ENCODE peak calls at places on chromosomes 4 and X, in nine cellular contexts. X is activated CD4-positive, alpha-beta memory T cell treated with anti-CD3 and anti-CD28 coated beads for 36 hours; V is NCI-H2171; G is astrocyte of the hippocampus; A is heart right ventricle; H is sigmoid colon; J is A549; S is NCI-H1092 treated with DMSO at 0.1 percent for 48 hours; L is heart left ventricle. P is an unnamed sample.

GRCh38 chrX:12443534-12444098 is 305.3 kb downstream of the FRMPD4 start:
- DNase-seq in X (no peak), H (no peak), G (no peak), L (no peak), S (no peak), J (no peak), V (no peak), A (no peak), P (no peak)

GRCh38 chr4:77264826-77265225 is 107.8 kb downstream of the CCNG2 start:
- DNase-seq in J (no peak), H (no peak), G (no peak), S (no peak), A (no peak), X (no peak), V (no peak), L (no peak), P (no peak)

GRCh38 chrX:68708503-68709290 is 61.2 kb downstream of the STARD8 start:
- DNase-seq in X (no peak), S (no peak), A (no peak), V (no peak), J (no peak), H (no peak), L (no peak), G (peak; percentile 20), P (no peak)

GRCh38 chr4:125313497-125313896 is 1.3 kb upstream of the FAT4 start:
- DNase-seq in V (peak; percentile 52), A (no peak), H (peak; percentile 65), X (peak; percentile 10), J (peak; percentile 26), G (peak; percentile 92), S (peak; percentile 77), L (no peak), P (peak; percentile 81)

GRCh38 chr4:41660350-41660749 is 88.2 kb downstream of the PHOX2B start:
- DNase-seq in V (no peak), J (no peak), H (no peak), G (peak; percentile 33), X (no peak), L (no peak), S (no peak), A (no peak), P (no peak)

GRCh38 chrX:38816158-38816557 is 14.9 kb downstream of the MID1IP1 start:
- DNase-seq in L (no peak), X (peak; percentile 68), G (no peak), A (no peak), V (no peak), S (no peak), J (no peak), H (no peak), P (peak; percentile 82)

GRCh38 chrX:7346021-7346420 is 198.1 kb upstream of the PUDP start:
- DNase-seq in J (no peak), V (no peak), S (no peak), H (no peak), X (no peak), A (no peak), L (no peak), G (no peak), P (no peak)

GRCh38 chr4:189420488-189420887 is 520.2 kb upstream of the FRG1 start:
- DNase-seq in G (no peak), H (no peak), A (no peak), X (no peak), J (no peak), S (no peak), V (no peak), L (no peak), P (no peak)

GRCh38 chr4:122976111-122976510 is 53.7 kb upstream of the NUDT6 start:
- DNase-seq in H (no peak), J (no peak), S (no peak), X (no peak), A (no peak), G (no peak), V (no peak), L (no peak), P (no peak)

GRCh38 chr4:136032391-136032790 is 1499.9 kb downstream of the PCDH18 start:
- DNase-seq in A (no peak), V (no peak), X (no peak), S (no peak), G (no peak), L (no peak), H (no peak), J (no peak), P (no peak)

GRCh38 chrX:110044531-110045249 is 41.8 kb downstream of the TMEM164 start:
- DNase-seq in S (peak; percentile 29), X (no peak), J (no peak), L (no peak), A (no peak), G (no peak), H (no peak), V (peak; percentile 51), P (no peak)

GRCh38 chr4:76883147-76883546 is 14.8 kb downstream of the SOWAHB start:
- DNase-seq in X (no peak), L (no peak), G (peak; percentile 63), S (no peak), V (no peak), J (no peak), H (no peak), A (no peak), P (no peak)

GRCh38 chrX:31099536-31100090 is 27.8 kb upstream of the FTHL17 start:
- DNase-seq in X (peak; percentile 73), S (no peak), L (no peak), H (no peak), J (no peak), G (no peak), V (no peak), A (no peak), P (peak; percentile 79)

GRCh38 chrX:85112270-85112669 is 108.6 kb downstream of the APOOL start:
- DNase-seq in G (no peak), H (no peak), S (no peak), J (no peak), L (no peak), X (no peak), A (no peak), V (no peak), P (no peak)

GRCh38 chrX:133215747-133216146 is 2.4 kb downstream of the TFDP3 start:
- DNase-seq in S (peak; percentile 26), X (no peak), H (no peak), J (no peak), V (no peak), L (no peak), A (no peak), G (peak; percentile 36), P (no peak)

GRCh38 chrX:1493877-1494510 is 41.3 kb upstream of the ASMTL start:
- DNase-seq in H (no peak), S (no peak), G (no peak), L (no peak), J (no peak), X (peak; percentile 10), V (no peak), A (no peak), P (no peak)

GRCh38 chrX:1462596-1463251 is 10.0 kb upstream of the ASMTL start:
- DNase-seq in A (no peak), S (no peak), G (peak; percentile 66), H (peak; percentile 36), X (peak; percentile 89), L (peak; percentile 58), J (no peak), V (no peak), P (peak; percentile 93)

GRCh38 chr4:33709247-33709646 is 2535.1 kb downstream of the ARAP2 start:
- DNase-seq in A (no peak), V (no peak), G (peak; percentile 28), L (no peak), S (no peak), X (no peak), J (no peak), H (no peak), P (no peak)

GRCh38 chr4:15197005-15197404 is 194.7 kb downstream of the CPEB2 start:
- DNase-seq in A (no peak), G (peak; percentile 59), V (no peak), H (no peak), J (peak; percentile 10), X (no peak), S (peak; percentile 44), L (no peak), P (no peak)

GRCh38 chr4:153233761-153234371 is 29.6 kb downstream of the TRIM2 start:
- DNase-seq in A (no peak), H (peak; percentile 72), J (peak; percentile 28), X (no peak), L (no peak), S (no peak), V (no peak), G (peak; percentile 54), P (no peak)

GRCh38 chrX:7154040-7154597 is 6.2 kb upstream of the PUDP start:
- DNase-seq in H (no peak), G (no peak), L (no peak), X (no peak), J (no peak), S (no peak), V (no peak), A (no peak), P (no peak)

GRCh38 chr4:89021062-89021461 is 35.9 kb downstream of the FAM13A start:
- DNase-seq in G (no peak), S (no peak), J (no peak), H (no peak), L (no peak), A (no peak), V (no peak), X (no peak), P (no peak)

GRCh38 chr4:2417765-2418651 is at the start of gene ZFYVE28:
- DNase-seq in H (no peak), X (peak; percentile 34), L (no peak), S (no peak), G (peak; percentile 59), A (no peak), V (no peak), J (peak; percentile 22), P (no peak)

GRCh38 chr4:128517739-128518510 is 230.3 kb upstream of the PGRMC2 start:
- DNase-seq in V (no peak), G (peak; percentile 91), J (peak; percentile 81), L (peak; percentile 79), S (no peak), X (no peak), A (peak; percentile 38), H (peak; percentile 82), P (no peak)

GRCh38 chrX:69158166-69159040 is 6.8 kb downstream of the PJA1 start:
- DNase-seq in A (peak; percentile 41), V (peak; percentile 33), J (peak; percentile 44), S (peak; percentile 76), L (peak; percentile 82), X (peak; percentile 18), G (peak; percentile 71), H (peak; percentile 85), P (peak; percentile 65)

GRCh38 chrX:133677123-133678063 is 262.1 kb upstream of the GPC4 start:
- DNase-seq in X (no peak), L (no peak), G (no peak), V (no peak), H (no peak), A (no peak), S (no peak), J (no peak), P (no peak)

GRCh38 chr4:141346144-141346543 is 125.4 kb downstream of the ZNF330 start:
- DNase-seq in H (no peak), X (no peak), J (peak; percentile 36), G (peak; percentile 73), S (peak; percentile 76), L (no peak), V (no peak), A (no peak), P (no peak)

GRCh38 chrX:154327026-154327820 is 31.6 kb downstream of the TKTL1 start:
- DNase-seq in A (no peak), G (peak; percentile 60), J (no peak), S (no peak), X (peak; percentile 49), L (peak; percentile 24), V (no peak), H (no peak), P (peak; percentile 84)

GRCh38 chrX:129771266-129771995 is 8.3 kb upstream of the SASH3 start:
- DNase-seq in J (no peak), H (no peak), V (no peak), L (no peak), X (peak; percentile 58), G (no peak), S (no peak), A (no peak), P (peak; percentile 79)

GRCh38 chr4:77147400-77147782 is 9.6 kb upstream of the CCNG2 start:
- DNase-seq in S (no peak), X (no peak), J (no peak), H (no peak), L (no peak), A (no peak), V (no peak), G (no peak), P (no peak)

GRCh38 chrX:151780621-151781020 is 46.1 kb downstream of the CNGA2 start:
- DNase-seq in L (no peak), G (peak; percentile 12), A (no peak), H (no peak), S (no peak), V (no peak), X (no peak), J (no peak), P (no peak)